ENCODE peak calls at places on chromosomes 2 and 18, in four cellular contexts. M is mesendoderm, Z is A673, F is kidney. S is an unnamed sample.

GRCh38 chr2:19643117-19643518 is 258.7 kb downstream of the TTC32 start:
- DNase-seq in M (no peak), Z (no peak), F (no peak), S (no peak)

GRCh38 chr18:41818381-41819355 is 136.4 kb upstream of the PIK3C3 start:
- DNase-seq in M (peak; percentile 19), Z (no peak), F (no peak), S (no peak)

GRCh38 chr2:3771576-3771975 is 68.2 kb downstream of the DCDC2C start:
- DNase-seq in M (no peak), Z (no peak), F (no peak), S (no peak)

GRCh38 chr18:37861981-37862380 is 296.4 kb upstream of the CELF4 start:
- DNase-seq in M (no peak), Z (no peak), F (no peak), S (no peak)

GRCh38 chr18:59123588-59124369 is 15.9 kb upstream of the SEC11C start:
- DNase-seq in M (no peak), Z (peak; percentile 46), F (no peak), S (no peak)

GRCh38 chr2:201810592-201810991 is 4.3 kb downstream of the CDK15 start:
- DNase-seq in M (no peak), Z (no peak), F (no peak), S (no peak)

GRCh38 chr2:221589696-221590095 is 17.6 kb upstream of the EPHA4 start:
- DNase-seq in M (no peak), Z (no peak), F (no peak), S (no peak)

GRCh38 chr18:76367168-76367785 is 127.8 kb downstream of the ZNF516 start:
- DNase-seq in M (no peak), Z (no peak), F (no peak), S (no peak)

GRCh38 chr2:171158790-171159325 is 1.8 kb downstream of the TLK1 start:
- DNase-seq in M (peak; percentile 41), Z (peak; percentile 58), F (no peak), S (no peak)

GRCh38 chr2:37837576-37838335 is 87.3 kb upstream of the RMDN2 start:
- DNase-seq in M (peak; percentile 76), Z (peak; percentile 11), F (peak; percentile 93), S (no peak)

GRCh38 chr2:115083711-115084110 is 641.3 kb downstream of the DPP10 start:
- DNase-seq in M (no peak), Z (no peak), F (no peak), S (no peak)

GRCh38 chr2:178804791-178805190 is 2.4 kb downstream of the TTN start:
- DNase-seq in M (peak; percentile 77), Z (peak; percentile 34), F (no peak), S (peak; percentile 27)

GRCh38 chr18:75125359-75126331 is 83.3 kb downstream of the PTGR3 start:
- DNase-seq in M (peak; percentile 7), Z (no peak), F (peak; percentile 70), S (peak; percentile 74)

GRCh38 chr18:72530622-72531021 is 13.5 kb downstream of the CBLN2 start:
- DNase-seq in M (peak; percentile 8), Z (peak; percentile 69), F (no peak), S (no peak)

GRCh38 chr2:197931661-197932312 is 127.4 kb downstream of the PLCL1 start:
- DNase-seq in M (no peak), Z (no peak), F (no peak), S (no peak)

GRCh38 chr2:49162151-49162550 is 7.8 kb upstream of the FSHR start:
- DNase-seq in M (peak; percentile 60), Z (no peak), F (no peak), S (no peak)

GRCh38 chr2:9737053-9737875 is 106.0 kb upstream of the TAF1B start:
- DNase-seq in M (peak; percentile 75), Z (peak; percentile 39), F (no peak), S (no peak)

GRCh38 chr18:13039806-13040205 is 48.6 kb downstream of the CEP192 start:
- DNase-seq in M (no peak), Z (no peak), F (no peak), S (no peak)

GRCh38 chr18:59871711-59872362 is 28.0 kb upstream of the PMAIP1 start:
- DNase-seq in M (no peak), Z (no peak), F (no peak), S (no peak)

GRCh38 chr2:3595985-3596384 is 1.1 kb downstream of the COLEC11 start:
- DNase-seq in M (no peak), Z (no peak), F (no peak), S (no peak)

DNA sequence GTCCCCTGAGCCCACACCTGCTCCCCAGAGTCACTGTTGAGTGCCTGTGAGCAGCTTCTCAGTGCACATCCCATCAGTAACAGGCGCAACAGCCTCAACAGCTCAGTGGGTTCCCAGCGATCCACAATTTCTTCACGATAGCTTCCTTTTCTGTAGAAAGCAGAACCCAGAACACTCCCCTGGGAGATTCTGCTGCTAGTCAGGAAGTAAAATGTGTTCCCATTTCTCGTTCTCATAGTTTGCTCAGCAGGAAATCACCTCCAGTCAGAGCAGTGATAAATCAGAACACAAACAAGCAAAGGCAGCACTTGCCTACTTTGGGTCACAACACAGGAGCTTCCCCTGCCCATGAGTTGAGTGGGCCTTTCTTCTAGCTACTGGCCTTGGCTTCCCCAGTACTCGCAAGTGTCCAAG is 48.9 kb upstream of the ATG16L1 start:
- DNase-seq in M (no peak), Z (peak; percentile 60), F (no peak), S (no peak)
- H3K36me3 ChIP-seq in M (no peaks in the 10 kb centered on the region), Z (no peaks in the 10 kb centered on the region), F (no peaks in the 10 kb centered on the region), S (peaks cover 1% of the 10 kb centered on the region)

GRCh38 chr18:11150271-11150615 is 874 bp upstream of the PIEZO2 start:
- DNase-seq in M (peak; percentile 77), Z (peak; percentile 90), F (no peak), S (peak; percentile 62)
- H3K4me3 ChIP-seq in M (no peak overlapping the region), Z (no peak overlapping the region), F (no peak overlapping the region), S (no peak overlapping the region)

GRCh38 chr2:240127911-240128607 is 8.0 kb downstream of the COPS9 start:
- DNase-seq in M (no peak), Z (no peak), F (no peak), S (no peak)

GRCh38 chr2:240125749-240126148 is 10.4 kb downstream of the COPS9 start:
- DNase-seq in M (no peak), Z (no peak), F (peak; percentile 43), S (no peak)

GRCh38 chr2:240128608-240129144 is 7.4 kb downstream of the COPS9 start:
- DNase-seq in M (no peak), Z (no peak), F (peak; percentile 37), S (peak; percentile 13)

GRCh38 chr2:240127351-240127750 is 8.8 kb downstream of the COPS9 start:
- DNase-seq in M (no peak), Z (no peak), F (peak; percentile 37), S (peak; percentile 16)

GRCh38 chr2:240126731-240127130 is 9.4 kb downstream of the COPS9 start:
- DNase-seq in M (no peak), Z (no peak), F (peak; percentile 32), S (no peak)
- H3K36me3 ChIP-seq in M (peaks cover 14% of the 10 kb centered on the region), Z (peaks cover 17% of the 10 kb centered on the region), F (peaks cover 21% of the 10 kb centered on the region), S (peaks cover 22% of the 10 kb centered on the region)

DNA sequence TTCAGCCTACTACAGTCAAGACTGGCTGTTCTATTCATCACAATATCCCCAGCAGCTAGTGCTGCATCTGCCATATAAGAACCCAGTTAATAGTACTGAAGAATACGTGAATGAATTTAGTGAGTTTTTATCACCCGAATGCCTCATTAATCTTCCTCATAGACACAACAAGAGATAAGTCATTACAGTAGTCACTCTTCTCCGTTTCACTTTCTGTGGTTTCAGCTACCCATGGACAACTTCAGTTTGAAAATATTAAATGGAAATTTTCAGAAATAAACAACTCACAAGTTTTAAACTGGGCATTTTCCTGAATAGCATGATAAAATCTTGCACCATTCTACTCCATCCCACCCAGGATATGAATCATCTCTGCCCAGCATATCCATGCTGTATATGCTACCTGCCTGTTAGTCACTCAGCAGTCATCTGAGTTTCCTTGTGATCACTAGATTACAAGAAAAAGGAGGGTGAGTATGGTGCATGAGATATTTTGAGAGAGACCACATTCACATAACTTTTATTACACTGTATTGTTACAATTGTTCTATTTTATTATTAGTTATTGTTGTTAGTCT is 363.7 kb upstream of the CHAC2 start:
- DNase-seq in M (no peak), Z (no peak), F (no peak), S (no peak)
- H3K4me3 ChIP-seq in M (no peak overlapping the region), Z (no peak overlapping the region), F (no peak overlapping the region), S (no peak overlapping the region)

DNA sequence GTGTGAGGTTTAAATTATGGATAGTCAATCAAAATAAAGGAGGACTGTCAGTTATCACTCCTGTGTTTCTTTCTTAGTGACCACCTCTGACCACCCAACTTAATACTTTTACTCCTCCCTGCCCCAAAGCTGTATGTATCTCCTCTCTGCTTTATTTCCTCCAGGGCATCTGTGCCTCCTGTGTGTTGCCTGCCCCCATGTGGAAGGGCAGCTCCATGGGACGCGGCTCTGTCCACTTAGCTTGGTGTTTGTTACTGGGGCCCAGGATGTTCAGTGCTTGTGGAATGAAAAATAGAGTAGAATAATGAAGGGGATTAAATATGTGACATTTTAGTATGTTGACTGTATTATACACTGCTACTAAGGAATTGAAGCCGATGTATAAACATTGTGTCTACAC is 9.8 kb downstream of the ACP1 start:
- DNase-seq in M (no peak), Z (no peak), F (no peak), S (no peak)
- H3K36me3 ChIP-seq in M (peaks cover 8% of the 10 kb centered on the region), Z (peaks cover 84% of the 10 kb centered on the region), F (peaks cover 11% of the 10 kb centered on the region), S (peaks cover 15% of the 10 kb centered on the region)

GRCh38 chr2:101206080-101206479 is 46.6 kb upstream of the CNOT11 start:
- DNase-seq in M (no peak), Z (no peak), F (no peak), S (no peak)

GRCh38 chr2:101208830-101209229 is 43.9 kb upstream of the CNOT11 start:
- DNase-seq in M (no peak), Z (no peak), F (no peak), S (no peak)

GRCh38 chr2:101200714-101201113 is 49.5 kb upstream of the TBC1D8 start:
- DNase-seq in M (no peak), Z (no peak), F (no peak), S (no peak)

GRCh38 chr2:101204400-101205095 is 48.1 kb upstream of the CNOT11 start:
- DNase-seq in M (no peak), Z (peak; percentile 26), F (no peak), S (no peak)

DNA sequence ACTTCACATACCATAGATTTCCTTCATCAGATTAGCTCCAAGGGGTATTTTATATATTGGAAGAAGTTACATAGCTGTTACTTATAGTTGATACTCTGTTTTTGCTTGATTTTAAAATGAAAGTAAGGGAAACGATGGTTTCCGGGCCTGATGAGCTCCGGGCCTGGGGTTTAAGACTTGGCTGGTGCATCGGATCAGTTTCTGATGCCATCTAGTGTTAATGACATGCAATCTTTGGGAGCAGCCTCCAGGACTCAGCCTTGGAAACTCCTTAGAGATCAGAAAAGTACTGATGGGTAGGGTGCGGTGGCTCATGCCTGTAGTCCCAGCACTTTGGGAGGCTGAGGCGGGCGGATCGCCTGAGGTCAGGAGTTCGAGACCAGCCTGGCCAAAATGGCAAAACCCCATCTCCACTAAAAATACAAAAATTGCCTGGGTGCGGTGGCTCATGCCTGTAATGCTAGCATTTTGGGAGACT is 47.1 kb upstream of the CNOT11 start:
- DNase-seq in M (peak; percentile 84), Z (peak; percentile 89), F (no peak), S (peak; percentile 71)
- H3K4me3 ChIP-seq in M (no peak overlapping the region), Z (peak overlapping the region; percentile 16), F (peak overlapping the region; percentile 50), S (no peak overlapping the region)

DNA sequence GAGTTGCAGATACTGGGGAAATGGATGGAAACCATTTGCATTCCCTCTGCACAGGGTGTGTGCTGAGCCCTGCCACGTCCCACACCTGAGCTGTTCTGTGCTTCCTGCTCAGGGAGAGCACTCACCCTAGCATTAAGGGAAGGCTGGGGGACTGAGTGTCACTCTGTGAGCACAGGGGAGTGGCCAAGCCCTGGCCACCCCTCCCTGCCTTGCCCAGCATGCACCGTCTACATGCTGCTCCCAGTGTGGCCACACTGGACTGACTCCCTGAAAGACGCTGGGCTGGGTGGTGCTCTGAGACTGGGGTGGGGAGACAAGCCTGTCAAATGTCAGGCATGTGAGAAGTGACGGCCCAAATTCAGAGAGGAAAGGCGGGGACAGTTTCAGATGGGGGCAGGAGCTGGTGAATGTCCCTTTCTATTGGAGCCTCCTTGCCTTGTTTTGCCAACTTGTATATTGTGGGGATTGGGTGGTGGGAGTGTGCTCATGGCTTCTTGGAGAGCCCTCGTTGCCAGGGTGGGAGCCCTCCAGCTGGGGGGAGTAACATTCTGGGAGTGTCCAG is 298.4 kb upstream of the HS6ST1 start:
- DNase-seq in M (no peak), Z (no peak), F (peak; percentile 35), S (peak; percentile 39)
- H3K36me3 ChIP-seq in M (no peaks in the 10 kb centered on the region), Z (no peaks in the 10 kb centered on the region), F (no peaks in the 10 kb centered on the region), S (no peaks in the 10 kb centered on the region)

S was measured in H7.